ENCODE peak calls at places on chromosomes 7 and 10, in five cellular contexts. One of them, this sample, is unnamed.

GRCh38 chr10:130510755-130511154 is 374.6 kb downstream of the GLRX3 start:
- DNase-seq in dorsolateral prefrontal cortex: no peak
- DNase-seq in T-helper 1 cell: no peak
- DNase-seq in stimulated activated CD8-positive, alpha-beta memory T cell treated with anti-CD3 and anti-CD28 coated beads, Interleukin-12 subunit alpha, Interleukin-12 subunit beta, amount 100 ng/mL, for 1 hour: no peak
- DNase-seq in activated T-cell treated with anti-CD3 and anti-CD28 coated beads for 1 hour: no peak
- DNase-seq in this sample: no peak

GRCh38 chr7:108270385-108270784 is 140.2 kb upstream of the LAMB4 start:
- DNase-seq in activated T-cell treated with anti-CD3 and anti-CD28 coated beads for 1 hour: no peak
- DNase-seq in dorsolateral prefrontal cortex: no peak
- DNase-seq in T-helper 1 cell: no peak
- DNase-seq in stimulated activated CD8-positive, alpha-beta memory T cell treated with anti-CD3 and anti-CD28 coated beads, Interleukin-12 subunit alpha, Interleukin-12 subunit beta, amount 100 ng/mL, for 1 hour: no peak
- DNase-seq in this sample: no peak

GRCh38 chr10:100930368-100930767 is 17.6 kb downstream of the SLF2 start:
- DNase-seq in T-helper 1 cell: no peak
- DNase-seq in stimulated activated CD8-positive, alpha-beta memory T cell treated with anti-CD3 and anti-CD28 coated beads, Interleukin-12 subunit alpha, Interleukin-12 subunit beta, amount 100 ng/mL, for 1 hour: no peak
- DNase-seq in activated T-cell treated with anti-CD3 and anti-CD28 coated beads for 1 hour: no peak
- DNase-seq in dorsolateral prefrontal cortex: no peak
- DNase-seq in this sample: peak

GRCh38 chr10:58755688-58756087 is 243.0 kb downstream of the BICC1 start:
- DNase-seq in stimulated activated CD8-positive, alpha-beta memory T cell treated with anti-CD3 and anti-CD28 coated beads, Interleukin-12 subunit alpha, Interleukin-12 subunit beta, amount 100 ng/mL, for 1 hour: no peak
- DNase-seq in dorsolateral prefrontal cortex: no peak
- DNase-seq in activated T-cell treated with anti-CD3 and anti-CD28 coated beads for 1 hour: no peak
- DNase-seq in T-helper 1 cell: no peak
- DNase-seq in this sample: no peak

GRCh38 chr7:137402535-137403258 is 59.2 kb upstream of the PTN start:
- DNase-seq in T-helper 1 cell: no peak
- DNase-seq in activated T-cell treated with anti-CD3 and anti-CD28 coated beads for 1 hour: no peak
- DNase-seq in dorsolateral prefrontal cortex: no peak
- DNase-seq in stimulated activated CD8-positive, alpha-beta memory T cell treated with anti-CD3 and anti-CD28 coated beads, Interleukin-12 subunit alpha, Interleukin-12 subunit beta, amount 100 ng/mL, for 1 hour: no peak
- DNase-seq in this sample: peak

GRCh38 chr10:129605986-129606518 is 139.0 kb downstream of the MGMT start:
- DNase-seq in activated T-cell treated with anti-CD3 and anti-CD28 coated beads for 1 hour: no peak
- DNase-seq in stimulated activated CD8-positive, alpha-beta memory T cell treated with anti-CD3 and anti-CD28 coated beads, Interleukin-12 subunit alpha, Interleukin-12 subunit beta, amount 100 ng/mL, for 1 hour: no peak
- DNase-seq in T-helper 1 cell: no peak
- DNase-seq in dorsolateral prefrontal cortex: no peak
- DNase-seq in this sample: no peak

GRCh38 chr7:42930889-42931288 is 1.1 kb downstream of the PSMA2 start:
- DNase-seq in dorsolateral prefrontal cortex: no peak
- DNase-seq in stimulated activated CD8-positive, alpha-beta memory T cell treated with anti-CD3 and anti-CD28 coated beads, Interleukin-12 subunit alpha, Interleukin-12 subunit beta, amount 100 ng/mL, for 1 hour: no peak
- DNase-seq in activated T-cell treated with anti-CD3 and anti-CD28 coated beads for 1 hour: no peak
- DNase-seq in T-helper 1 cell: no peak
- DNase-seq in this sample: no peak

GRCh38 chr7:1998146-1998545 is 234.6 kb downstream of the MAD1L1 start:
- DNase-seq in stimulated activated CD8-positive, alpha-beta memory T cell treated with anti-CD3 and anti-CD28 coated beads, Interleukin-12 subunit alpha, Interleukin-12 subunit beta, amount 100 ng/mL, for 1 hour: no peak
- DNase-seq in dorsolateral prefrontal cortex: no peak
- DNase-seq in activated T-cell treated with anti-CD3 and anti-CD28 coated beads for 1 hour: no peak
- DNase-seq in T-helper 1 cell: no peak
- DNase-seq in this sample: no peak

GRCh38 chr7:1610678-1611302 is 41.0 kb upstream of the PSMG3 start:
- DNase-seq in T-helper 1 cell: no peak
- DNase-seq in dorsolateral prefrontal cortex: no peak
- DNase-seq in stimulated activated CD8-positive, alpha-beta memory T cell treated with anti-CD3 and anti-CD28 coated beads, Interleukin-12 subunit alpha, Interleukin-12 subunit beta, amount 100 ng/mL, for 1 hour: no peak
- DNase-seq in activated T-cell treated with anti-CD3 and anti-CD28 coated beads for 1 hour: no peak
- DNase-seq in this sample: no peak

GRCh38 chr7:20316706-20317105 is 14.0 kb upstream of the ITGB8 start:
- DNase-seq in T-helper 1 cell: no peak
- DNase-seq in dorsolateral prefrontal cortex: no peak
- DNase-seq in stimulated activated CD8-positive, alpha-beta memory T cell treated with anti-CD3 and anti-CD28 coated beads, Interleukin-12 subunit alpha, Interleukin-12 subunit beta, amount 100 ng/mL, for 1 hour: no peak
- DNase-seq in activated T-cell treated with anti-CD3 and anti-CD28 coated beads for 1 hour: no peak
- DNase-seq in this sample: no peak

GRCh38 chr10:11715815-11716494 is 26.2 kb upstream of the ECHDC3 start:
- DNase-seq in T-helper 1 cell: no peak
- DNase-seq in stimulated activated CD8-positive, alpha-beta memory T cell treated with anti-CD3 and anti-CD28 coated beads, Interleukin-12 subunit alpha, Interleukin-12 subunit beta, amount 100 ng/mL, for 1 hour: no peak
- DNase-seq in dorsolateral prefrontal cortex: no peak
- DNase-seq in activated T-cell treated with anti-CD3 and anti-CD28 coated beads for 1 hour: no peak
- DNase-seq in this sample: no peak

GRCh38 chr7:20624666-20625385 is 9.4 kb downstream of the ABCB5 start:
- DNase-seq in dorsolateral prefrontal cortex: no peak
- DNase-seq in activated T-cell treated with anti-CD3 and anti-CD28 coated beads for 1 hour: no peak
- DNase-seq in T-helper 1 cell: no peak
- DNase-seq in stimulated activated CD8-positive, alpha-beta memory T cell treated with anti-CD3 and anti-CD28 coated beads, Interleukin-12 subunit alpha, Interleukin-12 subunit beta, amount 100 ng/mL, for 1 hour: no peak
- DNase-seq in this sample: peak

GRCh38 chr7:3120513-3120912 is 76.8 kb upstream of the CARD11 start:
- DNase-seq in dorsolateral prefrontal cortex: no peak
- DNase-seq in activated T-cell treated with anti-CD3 and anti-CD28 coated beads for 1 hour: no peak
- DNase-seq in stimulated activated CD8-positive, alpha-beta memory T cell treated with anti-CD3 and anti-CD28 coated beads, Interleukin-12 subunit alpha, Interleukin-12 subunit beta, amount 100 ng/mL, for 1 hour: no peak
- DNase-seq in T-helper 1 cell: no peak
- DNase-seq in this sample: no peak

GRCh38 chr7:33770581-33770980 is 134.8 kb upstream of the BMPER start:
- DNase-seq in activated T-cell treated with anti-CD3 and anti-CD28 coated beads for 1 hour: no peak
- DNase-seq in dorsolateral prefrontal cortex: no peak
- DNase-seq in T-helper 1 cell: no peak
- DNase-seq in stimulated activated CD8-positive, alpha-beta memory T cell treated with anti-CD3 and anti-CD28 coated beads, Interleukin-12 subunit alpha, Interleukin-12 subunit beta, amount 100 ng/mL, for 1 hour: no peak
- DNase-seq in this sample: no peak

GRCh38 chr10:122363722-122364463 is 10.6 kb upstream of the PLEKHA1 start:
- DNase-seq in activated T-cell treated with anti-CD3 and anti-CD28 coated beads for 1 hour: no peak
- DNase-seq in dorsolateral prefrontal cortex: no peak
- DNase-seq in stimulated activated CD8-positive, alpha-beta memory T cell treated with anti-CD3 and anti-CD28 coated beads, Interleukin-12 subunit alpha, Interleukin-12 subunit beta, amount 100 ng/mL, for 1 hour: no peak
- DNase-seq in T-helper 1 cell: no peak
- DNase-seq in this sample: no peak

GRCh38 chr7:155594163-155594732 is 47.9 kb upstream of the CNPY1 start:
- DNase-seq in T-helper 1 cell: no peak
- DNase-seq in dorsolateral prefrontal cortex: no peak
- DNase-seq in stimulated activated CD8-positive, alpha-beta memory T cell treated with anti-CD3 and anti-CD28 coated beads, Interleukin-12 subunit alpha, Interleukin-12 subunit beta, amount 100 ng/mL, for 1 hour: no peak
- DNase-seq in activated T-cell treated with anti-CD3 and anti-CD28 coated beads for 1 hour: no peak
- DNase-seq in this sample: no peak

GRCh38 chr7:77258014-77258413 is 58.4 kb upstream of the FGL2 start:
- DNase-seq in activated T-cell treated with anti-CD3 and anti-CD28 coated beads for 1 hour: no peak
- DNase-seq in T-helper 1 cell: no peak
- DNase-seq in stimulated activated CD8-positive, alpha-beta memory T cell treated with anti-CD3 and anti-CD28 coated beads, Interleukin-12 subunit alpha, Interleukin-12 subunit beta, amount 100 ng/mL, for 1 hour: no peak
- DNase-seq in dorsolateral prefrontal cortex: no peak
- DNase-seq in this sample: no peak

GRCh38 chr7:94375713-94376112 is 19.0 kb upstream of the COL1A2 start:
- DNase-seq in T-helper 1 cell: no peak
- DNase-seq in activated T-cell treated with anti-CD3 and anti-CD28 coated beads for 1 hour: no peak
- DNase-seq in stimulated activated CD8-positive, alpha-beta memory T cell treated with anti-CD3 and anti-CD28 coated beads, Interleukin-12 subunit alpha, Interleukin-12 subunit beta, amount 100 ng/mL, for 1 hour: no peak
- DNase-seq in dorsolateral prefrontal cortex: no peak
- DNase-seq in this sample: peak

GRCh38 chr10:70555371-70555770 is 47.2 kb downstream of the PRF1 start:
- DNase-seq in T-helper 1 cell: no peak
- DNase-seq in stimulated activated CD8-positive, alpha-beta memory T cell treated with anti-CD3 and anti-CD28 coated beads, Interleukin-12 subunit alpha, Interleukin-12 subunit beta, amount 100 ng/mL, for 1 hour: no peak
- DNase-seq in dorsolateral prefrontal cortex: no peak
- DNase-seq in activated T-cell treated with anti-CD3 and anti-CD28 coated beads for 1 hour: no peak
- DNase-seq in this sample: no peak

GRCh38 chr10:117609095-117609821 is 66.7 kb downstream of the EMX2 start:
- DNase-seq in T-helper 1 cell: no peak
- DNase-seq in stimulated activated CD8-positive, alpha-beta memory T cell treated with anti-CD3 and anti-CD28 coated beads, Interleukin-12 subunit alpha, Interleukin-12 subunit beta, amount 100 ng/mL, for 1 hour: no peak
- DNase-seq in dorsolateral prefrontal cortex: no peak
- DNase-seq in activated T-cell treated with anti-CD3 and anti-CD28 coated beads for 1 hour: no peak
- DNase-seq in this sample: no peak

GRCh38 chr10:42304341-42304740 is 334.0 kb downstream of the ZNF33B start:
- DNase-seq in dorsolateral prefrontal cortex: no peak
- DNase-seq in stimulated activated CD8-positive, alpha-beta memory T cell treated with anti-CD3 and anti-CD28 coated beads, Interleukin-12 subunit alpha, Interleukin-12 subunit beta, amount 100 ng/mL, for 1 hour: no peak
- DNase-seq in T-helper 1 cell: no peak
- DNase-seq in activated T-cell treated with anti-CD3 and anti-CD28 coated beads for 1 hour: no peak
- DNase-seq in this sample: no peak

GRCh38 chr7:25940086-25940906 is 211.7 kb upstream of the NFE2L3 start:
- DNase-seq in dorsolateral prefrontal cortex: no peak
- DNase-seq in activated T-cell treated with anti-CD3 and anti-CD28 coated beads for 1 hour: no peak
- DNase-seq in stimulated activated CD8-positive, alpha-beta memory T cell treated with anti-CD3 and anti-CD28 coated beads, Interleukin-12 subunit alpha, Interleukin-12 subunit beta, amount 100 ng/mL, for 1 hour: no peak
- DNase-seq in T-helper 1 cell: no peak
- DNase-seq in this sample: no peak

GRCh38 chr7:26413007-26413691 is 121.5 kb downstream of the SNX10 start:
- DNase-seq in stimulated activated CD8-positive, alpha-beta memory T cell treated with anti-CD3 and anti-CD28 coated beads, Interleukin-12 subunit alpha, Interleukin-12 subunit beta, amount 100 ng/mL, for 1 hour: no peak
- DNase-seq in dorsolateral prefrontal cortex: no peak
- DNase-seq in activated T-cell treated with anti-CD3 and anti-CD28 coated beads for 1 hour: no peak
- DNase-seq in T-helper 1 cell: no peak
- DNase-seq in this sample: no peak

GRCh38 chr7:2920956-2921708 is 77.0 kb upstream of the GNA12 start:
- DNase-seq in activated T-cell treated with anti-CD3 and anti-CD28 coated beads for 1 hour: no peak
- DNase-seq in dorsolateral prefrontal cortex: no peak
- DNase-seq in stimulated activated CD8-positive, alpha-beta memory T cell treated with anti-CD3 and anti-CD28 coated beads, Interleukin-12 subunit alpha, Interleukin-12 subunit beta, amount 100 ng/mL, for 1 hour: no peak
- DNase-seq in T-helper 1 cell: no peak
- DNase-seq in this sample: no peak

GRCh38 chr10:117860823-117861222 is 185.9 kb downstream of the RAB11FIP2 start:
- DNase-seq in stimulated activated CD8-positive, alpha-beta memory T cell treated with anti-CD3 and anti-CD28 coated beads, Interleukin-12 subunit alpha, Interleukin-12 subunit beta, amount 100 ng/mL, for 1 hour: no peak
- DNase-seq in T-helper 1 cell: no peak
- DNase-seq in activated T-cell treated with anti-CD3 and anti-CD28 coated beads for 1 hour: no peak
- DNase-seq in dorsolateral prefrontal cortex: no peak
- DNase-seq in this sample: peak

GRCh38 chr10:116849271-116850057 is at the start of gene ENO4:
- DNase-seq in T-helper 1 cell: no peak
- DNase-seq in dorsolateral prefrontal cortex: peak
- DNase-seq in activated T-cell treated with anti-CD3 and anti-CD28 coated beads for 1 hour: peak
- DNase-seq in stimulated activated CD8-positive, alpha-beta memory T cell treated with anti-CD3 and anti-CD28 coated beads, Interleukin-12 subunit alpha, Interleukin-12 subunit beta, amount 100 ng/mL, for 1 hour: no peak
- DNase-seq in this sample: peak

GRCh38 chr10:35355971-35356724 is 19.8 kb downstream of the CCNY start:
- DNase-seq in stimulated activated CD8-positive, alpha-beta memory T cell treated with anti-CD3 and anti-CD28 coated beads, Interleukin-12 subunit alpha, Interleukin-12 subunit beta, amount 100 ng/mL, for 1 hour: no peak
- DNase-seq in dorsolateral prefrontal cortex: no peak
- DNase-seq in activated T-cell treated with anti-CD3 and anti-CD28 coated beads for 1 hour: no peak
- DNase-seq in T-helper 1 cell: no peak
- DNase-seq in this sample: no peak

GRCh38 chr7:84837405-84837804 is 349.5 kb downstream of the SEMA3D start:
- DNase-seq in stimulated activated CD8-positive, alpha-beta memory T cell treated with anti-CD3 and anti-CD28 coated beads, Interleukin-12 subunit alpha, Interleukin-12 subunit beta, amount 100 ng/mL, for 1 hour: no peak
- DNase-seq in dorsolateral prefrontal cortex: no peak
- DNase-seq in T-helper 1 cell: no peak
- DNase-seq in activated T-cell treated with anti-CD3 and anti-CD28 coated beads for 1 hour: no peak
- DNase-seq in this sample: no peak